ENCODE peak calls at places on chromosomes 4 and X, in seven cellular contexts. One of them, this sample, is unnamed. For H3K4me1, the result is how much of the 10 kb centered on the place peaks cover.

GRCh38 chrX:45623266-45623665 is 422.6 kb upstream of the DIPK2B start:
- DNase-seq in upper lobe of right lung: no peak
- DNase-seq in colonic mucosa: no peak
- DNase-seq in GM23338: no peak
- DNase-seq in tibial artery: no peak
- DNase-seq in body of pancreas: no peak
- DNase-seq in neural progenitor cell: no peak
- DNase-seq in this sample: no peak

GRCh38 chr4:114807759-114808404 is 209.3 kb downstream of the UGT8 start:
- DNase-seq in neural progenitor cell: peak
- DNase-seq in upper lobe of right lung: no peak
- DNase-seq in tibial artery: no peak
- DNase-seq in body of pancreas: peak
- DNase-seq in colonic mucosa: peak
- DNase-seq in GM23338: peak
- DNase-seq in this sample: peak

GRCh38 chr4:153676491-153676890 is 7.6 kb upstream of the TLR2 start:
- DNase-seq in tibial artery: no peak
- DNase-seq in GM23338: no peak
- DNase-seq in body of pancreas: no peak
- DNase-seq in neural progenitor cell: no peak
- DNase-seq in colonic mucosa: no peak
- DNase-seq in upper lobe of right lung: no peak
- DNase-seq in this sample: no peak

GRCh38 chr4:185726931-185727330 is 85.1 kb downstream of the SORBS2 start:
- DNase-seq in tibial artery: no peak
- DNase-seq in colonic mucosa: no peak
- DNase-seq in body of pancreas: peak
- DNase-seq in GM23338: no peak
- DNase-seq in neural progenitor cell: no peak
- DNase-seq in upper lobe of right lung: no peak
- DNase-seq in this sample: no peak

GRCh38 chr4:34181311-34181808 is 2063.0 kb downstream of the ARAP2 start:
- DNase-seq in GM23338: no peak
- DNase-seq in neural progenitor cell: no peak
- DNase-seq in body of pancreas: no peak
- DNase-seq in tibial artery: no peak
- DNase-seq in upper lobe of right lung: no peak
- DNase-seq in colonic mucosa: no peak
- DNase-seq in this sample: no peak

GRCh38 chrX:148601034-148601433 is 100.6 kb downstream of the AFF2 start:
- DNase-seq in neural progenitor cell: no peak
- DNase-seq in GM23338: no peak
- DNase-seq in upper lobe of right lung: no peak
- DNase-seq in body of pancreas: no peak
- DNase-seq in tibial artery: no peak
- DNase-seq in colonic mucosa: no peak
- DNase-seq in this sample: no peak

GRCh38 chr4:60485279-60485678 is 714.8 kb upstream of the ADGRL3 start:
- DNase-seq in upper lobe of right lung: no peak
- DNase-seq in neural progenitor cell: no peak
- DNase-seq in GM23338: no peak
- DNase-seq in tibial artery: no peak
- DNase-seq in colonic mucosa: no peak
- DNase-seq in body of pancreas: no peak
- DNase-seq in this sample: no peak

GRCh38 chr4:5710065-5710961 is 688 bp upstream of the EVC start:
- DNase-seq in colonic mucosa: no peak
- DNase-seq in body of pancreas: no peak
- DNase-seq in GM23338: peak
- DNase-seq in upper lobe of right lung: no peak
- DNase-seq in tibial artery: no peak
- DNase-seq in neural progenitor cell: peak
- DNase-seq in this sample: no peak

GRCh38 chr4:113635739-113636437 is 125.7 kb downstream of the CAMK2D start:
- DNase-seq in body of pancreas: no peak
- DNase-seq in neural progenitor cell: no peak
- DNase-seq in upper lobe of right lung: no peak
- DNase-seq in GM23338: no peak
- DNase-seq in colonic mucosa: no peak
- DNase-seq in tibial artery: no peak
- DNase-seq in this sample: no peak

GRCh38 chrX:121179972-121180371 is 132.6 kb downstream of the GLUD2 start:
- DNase-seq in colonic mucosa: no peak
- DNase-seq in upper lobe of right lung: no peak
- DNase-seq in neural progenitor cell: no peak
- DNase-seq in body of pancreas: peak
- DNase-seq in tibial artery: no peak
- DNase-seq in GM23338: no peak
- DNase-seq in this sample: no peak

GRCh38 chr4:100208964-100209363 is 18.7 kb upstream of the DDIT4L start:
- DNase-seq in body of pancreas: no peak
- DNase-seq in colonic mucosa: no peak
- DNase-seq in neural progenitor cell: no peak
- DNase-seq in tibial artery: no peak
- DNase-seq in upper lobe of right lung: no peak
- DNase-seq in GM23338: no peak
- DNase-seq in this sample: no peak

GRCh38 chr4:118396881-118397666 is 44.3 kb upstream of the PRSS12 start:
- DNase-seq in tibial artery: no peak
- DNase-seq in body of pancreas: no peak
- DNase-seq in neural progenitor cell: no peak
- DNase-seq in upper lobe of right lung: no peak
- DNase-seq in colonic mucosa: no peak
- DNase-seq in GM23338: peak
- DNase-seq in this sample: no peak

GRCh38 chr4:104128850-104129213 is 365.9 kb downstream of the CXXC4 start:
- DNase-seq in neural progenitor cell: no peak
- DNase-seq in tibial artery: no peak
- DNase-seq in body of pancreas: peak
- DNase-seq in colonic mucosa: no peak
- DNase-seq in upper lobe of right lung: no peak
- DNase-seq in GM23338: no peak
- DNase-seq in this sample: no peak

GRCh38 chrX:16882188-16882587 is 12.0 kb upstream of the RBBP7 start:
- DNase-seq in neural progenitor cell: peak
- DNase-seq in colonic mucosa: peak
- DNase-seq in GM23338: no peak
- DNase-seq in tibial artery: peak
- DNase-seq in body of pancreas: peak
- DNase-seq in upper lobe of right lung: peak
- DNase-seq in this sample: peak

GRCh38 chrX:40933132-40934078 is 151.8 kb upstream of the USP9X start:
- DNase-seq in body of pancreas: no peak
- DNase-seq in neural progenitor cell: peak
- DNase-seq in tibial artery: no peak
- DNase-seq in upper lobe of right lung: no peak
- DNase-seq in GM23338: no peak
- DNase-seq in colonic mucosa: no peak
- DNase-seq in this sample: no peak

GRCh38 chrX:81174286-81174685 is 27.4 kb downstream of the HMGN5 start:
- DNase-seq in neural progenitor cell: no peak
- DNase-seq in GM23338: peak
- DNase-seq in tibial artery: no peak
- DNase-seq in body of pancreas: no peak
- DNase-seq in upper lobe of right lung: no peak
- DNase-seq in colonic mucosa: no peak
- DNase-seq in this sample: no peak

GRCh38 chrX:2388669-2389068 is 112.1 kb downstream of the DHRSX start:
- DNase-seq in colonic mucosa: no peak
- DNase-seq in tibial artery: no peak
- DNase-seq in body of pancreas: no peak
- DNase-seq in upper lobe of right lung: no peak
- DNase-seq in neural progenitor cell: no peak
- DNase-seq in GM23338: no peak
- DNase-seq in this sample: no peak

GRCh38 chr4:55074386-55074785 is 51.0 kb downstream of the KDR start:
- DNase-seq in colonic mucosa: no peak
- DNase-seq in GM23338: no peak
- DNase-seq in tibial artery: no peak
- DNase-seq in neural progenitor cell: peak
- DNase-seq in body of pancreas: no peak
- DNase-seq in upper lobe of right lung: no peak
- DNase-seq in this sample: no peak

GRCh38 chrX:4655743-4656142 is 942.3 kb upstream of the PRKX start:
- DNase-seq in upper lobe of right lung: no peak
- DNase-seq in tibial artery: no peak
- DNase-seq in body of pancreas: peak
- DNase-seq in GM23338: no peak
- DNase-seq in neural progenitor cell: no peak
- DNase-seq in colonic mucosa: no peak
- DNase-seq in this sample: no peak

GRCh38 chr4:112150920-112151319 is 5.7 kb downstream of the FAM241A start:
- DNase-seq in upper lobe of right lung: no peak
- DNase-seq in GM23338: no peak
- DNase-seq in colonic mucosa: no peak
- DNase-seq in neural progenitor cell: no peak
- DNase-seq in tibial artery: no peak
- DNase-seq in body of pancreas: no peak
- DNase-seq in this sample: no peak
- H3K4me1 ChIP-seq in upper lobe of right lung: under half
- H3K4me1 ChIP-seq in GM23338: under half
- H3K4me1 ChIP-seq in colonic mucosa: under half
- H3K4me1 ChIP-seq in neural progenitor cell: under half
- H3K4me1 ChIP-seq in tibial artery: under half
- H3K4me1 ChIP-seq in body of pancreas: under half
- H3K4me1 ChIP-seq in this sample: under half

DNA sequence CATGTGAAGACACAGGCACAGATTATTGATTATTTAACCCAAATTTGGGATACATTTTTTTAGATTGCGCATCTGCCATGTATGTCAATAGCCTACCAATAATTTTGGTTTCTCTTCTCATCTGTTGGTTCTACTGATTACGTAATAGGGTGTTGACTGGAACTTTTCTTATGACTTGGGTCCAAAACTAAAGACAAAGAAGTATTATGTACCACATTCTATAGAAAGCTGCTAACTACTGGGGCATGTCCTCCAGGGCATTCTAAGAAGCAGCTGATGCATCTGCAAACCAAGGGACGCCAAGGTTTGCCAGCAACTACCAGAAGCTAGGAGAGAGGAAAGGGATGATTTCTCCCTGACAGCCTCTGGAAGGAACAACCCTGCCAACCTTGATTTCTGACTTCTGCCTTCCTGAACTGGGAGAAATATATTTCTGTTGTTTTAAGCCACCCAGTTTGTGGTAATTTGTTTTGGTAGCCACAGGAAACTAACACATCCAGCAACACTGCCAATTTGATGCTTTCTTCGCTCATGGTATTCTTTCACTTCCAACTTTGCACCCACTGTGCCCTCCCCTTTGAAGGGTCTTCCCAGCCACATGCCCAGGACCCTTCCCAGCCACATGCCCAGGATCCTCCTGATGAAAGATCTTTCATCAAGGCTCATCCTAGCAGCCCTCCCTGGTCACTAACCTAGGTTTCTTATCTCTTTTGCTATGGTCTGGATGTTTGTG is 15.9 kb upstream of the TLR1 start:
- DNase-seq in neural progenitor cell: no peak
- DNase-seq in upper lobe of right lung: no peak
- DNase-seq in GM23338: no peak
- DNase-seq in body of pancreas: no peak
- DNase-seq in tibial artery: no peak
- DNase-seq in colonic mucosa: no peak
- DNase-seq in this sample: no peak
- TF ChIP-seq CTCF in neural progenitor cell: no peak
- TF ChIP-seq CTCF in upper lobe of right lung: no peak
- TF ChIP-seq CTCF in GM23338: no peak
- TF ChIP-seq CTCF in body of pancreas: no peak
- TF ChIP-seq CTCF in tibial artery: no peak
- TF ChIP-seq CTCF in colonic mucosa: no peak
- TF ChIP-seq CTCF in this sample: no peak

GRCh38 chr4:168791376-168791775 is 218.7 kb downstream of the CBR4 start:
- DNase-seq in colonic mucosa: no peak
- DNase-seq in GM23338: no peak
- DNase-seq in upper lobe of right lung: no peak
- DNase-seq in body of pancreas: no peak
- DNase-seq in neural progenitor cell: no peak
- DNase-seq in tibial artery: no peak
- DNase-seq in this sample: peak

GRCh38 chr4:168784786-168785461 is 225.1 kb downstream of the CBR4 start:
- DNase-seq in upper lobe of right lung: no peak
- DNase-seq in body of pancreas: peak
- DNase-seq in GM23338: peak
- DNase-seq in colonic mucosa: no peak
- DNase-seq in tibial artery: no peak
- DNase-seq in neural progenitor cell: peak
- DNase-seq in this sample: no peak

GRCh38 chr4:168787801-168788200 is 222.3 kb downstream of the CBR4 start:
- DNase-seq in body of pancreas: no peak
- DNase-seq in colonic mucosa: no peak
- DNase-seq in neural progenitor cell: no peak
- DNase-seq in upper lobe of right lung: no peak
- DNase-seq in tibial artery: no peak
- DNase-seq in GM23338: no peak
- DNase-seq in this sample: no peak

GRCh38 chr4:168790898-168791297 is 219.2 kb downstream of the CBR4 start:
- DNase-seq in upper lobe of right lung: no peak
- DNase-seq in GM23338: no peak
- DNase-seq in colonic mucosa: no peak
- DNase-seq in tibial artery: no peak
- DNase-seq in neural progenitor cell: no peak
- DNase-seq in body of pancreas: no peak
- DNase-seq in this sample: no peak

DNA sequence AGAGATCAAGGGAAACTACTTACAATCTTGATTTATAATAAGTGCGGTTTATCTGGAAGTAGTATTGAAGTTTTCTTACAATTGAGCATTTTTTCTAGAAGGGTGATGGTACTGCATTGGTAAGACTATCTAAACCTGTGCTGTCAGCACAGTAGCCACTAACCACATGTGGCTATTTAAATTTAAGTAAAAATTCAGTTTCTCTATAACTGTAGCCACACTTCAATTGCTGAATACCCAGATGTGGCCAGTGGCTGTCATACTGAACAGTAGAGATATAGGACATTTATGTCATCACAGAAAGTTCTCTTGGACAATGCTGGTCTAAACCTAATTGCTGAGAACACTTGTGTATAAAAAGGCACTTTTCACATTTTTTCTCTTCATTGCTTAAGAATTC is 222.7 kb downstream of the CBR4 start:
- DNase-seq in upper lobe of right lung: no peak
- DNase-seq in colonic mucosa: no peak
- DNase-seq in tibial artery: no peak
- DNase-seq in neural progenitor cell: no peak
- DNase-seq in GM23338: no peak
- DNase-seq in body of pancreas: no peak
- DNase-seq in this sample: no peak
- H3K4me3 ChIP-seq in upper lobe of right lung: no peak
- H3K4me3 ChIP-seq in colonic mucosa: no peak
- H3K4me3 ChIP-seq in tibial artery: no peak
- H3K4me3 ChIP-seq in neural progenitor cell: no peak
- H3K4me3 ChIP-seq in GM23338: no peak
- H3K4me3 ChIP-seq in body of pancreas: no peak
- H3K4me3 ChIP-seq in this sample: no peak

DNA sequence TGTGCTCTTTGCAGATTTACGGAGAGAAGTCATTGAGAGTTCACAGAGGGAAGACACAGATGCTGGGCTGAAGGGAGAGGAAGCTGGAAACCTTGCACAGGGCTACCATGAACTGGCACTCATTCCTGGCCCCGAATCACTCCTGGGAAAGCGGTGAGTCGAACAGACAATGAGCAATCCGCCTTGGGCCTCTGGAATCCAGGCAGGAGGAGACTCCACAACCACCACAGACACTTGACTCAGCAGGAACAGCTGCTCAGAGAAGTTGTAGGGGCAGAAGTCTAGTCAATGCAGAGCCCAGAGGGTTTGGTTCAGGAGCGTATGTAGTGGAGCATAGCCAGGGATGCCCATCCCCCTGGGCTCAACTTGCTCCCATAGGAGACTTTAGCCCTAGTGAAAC is 62.8 kb upstream of the GRIA3 start:
- DNase-seq in tibial artery: no peak
- DNase-seq in GM23338: no peak
- DNase-seq in colonic mucosa: no peak
- DNase-seq in neural progenitor cell: no peak
- DNase-seq in upper lobe of right lung: no peak
- DNase-seq in body of pancreas: no peak
- DNase-seq in this sample: no peak
- H3K4me1 ChIP-seq in tibial artery: under half
- H3K4me1 ChIP-seq in GM23338: under half
- H3K4me1 ChIP-seq in colonic mucosa: under half
- H3K4me1 ChIP-seq in neural progenitor cell: under half
- H3K4me1 ChIP-seq in upper lobe of right lung: under half
- H3K4me1 ChIP-seq in body of pancreas: under half
- H3K4me1 ChIP-seq in this sample: under half

This sample was measured in endodermal cell.